ENCODE peak calls at places on chromosomes 3 and 15, in nine cellular contexts. N is AG08396; G is activated gamma-delta T cell treated with Interleukin-2 at 50 U/mL for 16 hours; B is endothelial cell of umbilical vein; X is caudate nucleus; L is GM23248; R is fibroblast of the conjunctiva; E is activated CD4-positive, alpha-beta memory T cell treated with anti-CD3 and anti-CD28 coated beads, Interleukin-2, amount 10 ng/mL, durations not matched to agents 7 days and 5 days; M is GM20000. Y is an unnamed sample.

GRCh38 chr15:52067545-52067926 is 45.0 kb downstream of the BCL2L10 start:
- DNase-seq in N (no peak), G (no peak), B (no peak), X (no peak), L (no peak), R (no peak), E (no peak), M (no peak), Y (no peak)

GRCh38 chr3:141487419-141488345 is 855 bp downstream of the RASA2 start:
- DNase-seq in N (peak), G (peak), B (peak), X (no peak), L (peak), R (peak), E (peak), M (peak), Y (peak)

GRCh38 chr3:185318136-185318535 is 44.8 kb upstream of the MAP3K13 start:
- DNase-seq in N (no peak), G (no peak), B (peak), X (no peak), L (no peak), R (no peak), E (no peak), M (no peak), Y (peak)

GRCh38 chr3:195110647-195111321 is 160.2 kb downstream of the XXYLT1 start:
- DNase-seq in N (no peak), G (no peak), B (no peak), X (no peak), L (no peak), R (no peak), E (no peak), M (no peak), Y (no peak)

GRCh38 chr3:63662500-63662899 is 10.0 kb downstream of the SNTN start:
- DNase-seq in N (peak), G (no peak), B (no peak), X (no peak), L (peak), R (no peak), E (no peak), M (no peak), Y (no peak)

GRCh38 chr3:190443257-190443656 is 6.4 kb downstream of the TMEM207 start:
- DNase-seq in N (no peak), G (no peak), B (peak), X (no peak), L (peak), R (peak), E (no peak), M (no peak), Y (peak)

GRCh38 chr3:30324587-30324986 is 281.8 kb upstream of the TGFBR2 start:
- DNase-seq in N (no peak), G (no peak), B (no peak), X (no peak), L (no peak), R (no peak), E (no peak), M (no peak), Y (no peak)

GRCh38 chr3:24457719-24458118 is 36.9 kb downstream of the THRB start:
- DNase-seq in N (no peak), G (no peak), B (no peak), X (no peak), L (no peak), R (no peak), E (no peak), M (no peak), Y (no peak)

GRCh38 chr3:120568624-120569023 is 27.5 kb upstream of the NDUFB4 start:
- DNase-seq in N (no peak), G (no peak), B (no peak), X (no peak), L (peak), R (no peak), E (no peak), M (no peak), Y (no peak)

GRCh38 chr15:52651868-52652267 is 27.3 kb downstream of the ATOSA start:
- DNase-seq in N (peak), G (peak), B (peak), X (peak), L (peak), R (peak), E (peak), M (peak), Y (peak)

GRCh38 chr3:132445812-132446211 is 28.5 kb downstream of the DNAJC13 start:
- DNase-seq in N (no peak), G (no peak), B (peak), X (no peak), L (peak), R (peak), E (no peak), M (no peak), Y (no peak)

GRCh38 chr15:42001236-42001635 is 19.6 kb downstream of the PLA2G4E start:
- DNase-seq in N (no peak), G (no peak), B (no peak), X (no peak), L (no peak), R (no peak), E (no peak), M (no peak), Y (no peak)

GRCh38 chr15:93209690-93210425 is 120.8 kb upstream of the RGMA start:
- DNase-seq in N (no peak), G (no peak), B (no peak), X (no peak), L (no peak), R (no peak), E (no peak), M (no peak), Y (no peak)

GRCh38 chr3:34439796-34440195 is 641.4 kb downstream of the PDCD6IP start:
- DNase-seq in N (no peak), G (no peak), B (no peak), X (no peak), L (no peak), R (no peak), E (no peak), M (no peak), Y (no peak)

GRCh38 chr3:125118600-125118999 is 62.8 kb upstream of the HEG1 start:
- DNase-seq in N (no peak), G (no peak), B (no peak), X (no peak), L (no peak), R (no peak), E (no peak), M (no peak), Y (no peak)

GRCh38 chr3:120258009-120258408 is 27.0 kb downstream of the GPR156 start:
- DNase-seq in N (no peak), G (no peak), B (no peak), X (no peak), L (no peak), R (no peak), E (no peak), M (no peak), Y (no peak)

GRCh38 chr3:183823963-183824362 is 1.4 kb downstream of the MAP6D1 start:
- DNase-seq in N (no peak), G (no peak), B (no peak), X (no peak), L (no peak), R (no peak), E (no peak), M (no peak), Y (peak)

GRCh38 chr3:156675744-156676466 is 1.5 kb downstream of the TIPARP start:
- DNase-seq in N (peak), G (peak), B (peak), X (no peak), L (peak), R (peak), E (no peak), M (no peak), Y (peak)

GRCh38 chr3:37920156-37920686 is 58.5 kb downstream of the CTDSPL start:
- DNase-seq in N (no peak), G (no peak), B (no peak), X (no peak), L (no peak), R (no peak), E (no peak), M (no peak), Y (no peak)

GRCh38 chr3:48776854-48777253 is 59.8 kb upstream of the IP6K2 start:
- DNase-seq in N (no peak), G (no peak), B (no peak), X (no peak), L (no peak), R (no peak), E (no peak), M (no peak), Y (no peak)

GRCh38 chr15:62257991-62258390 is 92.9 kb upstream of the C2CD4B start:
- DNase-seq in N (no peak), G (no peak), B (no peak), X (no peak), L (no peak), R (no peak), E (no peak), M (no peak), Y (no peak)

GRCh38 chr3:126782554-126782953 is 78.5 kb downstream of the CHCHD6 start:
- DNase-seq in N (peak), G (no peak), B (peak), X (no peak), L (peak), R (peak), E (no peak), M (no peak), Y (peak)

GRCh38 chr3:152556731-152557254 is 278.1 kb upstream of the P2RY1 start:
- DNase-seq in N (peak), G (no peak), B (peak), X (no peak), L (peak), R (peak), E (no peak), M (peak), Y (peak)

GRCh38 chr15:49155110-49155833 is at the start of gene COPS2:
- DNase-seq in N (peak), G (peak), B (peak), X (peak), L (peak), R (peak), E (peak), M (peak), Y (peak)

GRCh38 chr3:12221663-12222062 is 63.0 kb upstream of the TIMP4 start:
- DNase-seq in N (no peak), G (no peak), B (no peak), X (no peak), L (no peak), R (no peak), E (no peak), M (no peak), Y (no peak)

GRCh38 chr3:50167069-50167781 is 12.1 kb downstream of the SEMA3F start:
- DNase-seq in N (no peak), G (no peak), B (peak), X (no peak), L (no peak), R (no peak), E (no peak), M (no peak), Y (no peak)

GRCh38 chr3:51974963-51975856 is at the start of gene ABHD14A:
- DNase-seq in N (peak), G (peak), B (peak), X (peak), L (peak), R (peak), E (peak), M (peak), Y (peak)

GRCh38 chr3:23385327-23385726 is 182.2 kb downstream of the UBE2E2 start:
- DNase-seq in N (no peak), G (no peak), B (no peak), X (no peak), L (no peak), R (no peak), E (no peak), M (no peak), Y (peak)

GRCh38 chr3:21433751-21434150 is 317.3 kb downstream of the ZNF385D start:
- DNase-seq in N (no peak), G (no peak), B (no peak), X (no peak), L (no peak), R (no peak), E (no peak), M (no peak), Y (no peak)

GRCh38 chr15:96334017-96334704 is 3.7 kb downstream of the NR2F2 start:
- DNase-seq in N (peak), G (no peak), B (peak), X (no peak), L (no peak), R (no peak), E (no peak), M (peak), Y (peak)

GRCh38 chr3:156509209-156510174 is 45.4 kb downstream of the SSR3 start:
- DNase-seq in N (peak), G (no peak), B (peak), X (no peak), L (peak), R (peak), E (no peak), M (peak), Y (no peak)

GRCh38 chr3:96814581-96815567 is at the start of gene EPHA6:
- DNase-seq in N (no peak), G (no peak), B (no peak), X (no peak), L (peak), R (no peak), E (no peak), M (peak), Y (peak)

GRCh38 chr3:33807190-33807589 is 8.8 kb downstream of the PDCD6IP start:
- DNase-seq in N (no peak), G (no peak), B (peak), X (no peak), L (no peak), R (no peak), E (no peak), M (no peak), Y (no peak)

GRCh38 chr3:27749640-27750039 is 27.5 kb upstream of the EOMES start:
- DNase-seq in N (no peak), G (no peak), B (no peak), X (no peak), L (no peak), R (no peak), E (no peak), M (no peak), Y (no peak)

GRCh38 chr15:68939501-68939900 is 9.2 kb downstream of the SPESP1 start:
- DNase-seq in N (no peak), G (no peak), B (no peak), X (no peak), L (no peak), R (no peak), E (no peak), M (no peak), Y (peak)

GRCh38 chr3:52246728-52247454 is 1.3 kb downstream of the PPM1M start:
- DNase-seq in N (no peak), G (no peak), B (no peak), X (no peak), L (no peak), R (no peak), E (no peak), M (peak), Y (peak)